ENCODE peak calls at places on chromosomes 3 and 15, in ten cellular contexts. S is RKO; E is activated CD8-positive, alpha-beta T cell treated with anti-CD3 and anti-CD28 coated beads for 36 hours; U is Calu3; R is activated T-helper 1 cell treated with Interleukin-2 at 50 U/mL for 16 hours; C is HepG2; A is T-helper 9 cell; Y is activated CD8-positive, alpha-beta memory T cell treated with anti-CD3 and anti-CD28 coated beads, Interleukin-2, amount 50 U/mL, for 48 hours; N is globus pallidus; L is RCC 7860. D is an unnamed sample.

GRCh38 chr15:88834211-88834812 is 31.1 kb downstream of the ACAN start:
- DNase-seq in L (no peak), N (peak), S (no peak), C (no peak), U (peak), E (peak), A (peak), R (no peak), Y (peak), D (peak)

GRCh38 chr15:46365612-46366011 is 730.8 kb downstream of the SQOR start:
- DNase-seq in R (no peak), C (no peak), Y (no peak), A (no peak), E (no peak), S (no peak), U (no peak), N (no peak), L (no peak), D (no peak)

GRCh38 chr3:156685752-156686151 is 11.4 kb downstream of the TIPARP start:
- DNase-seq in Y (no peak), E (no peak), U (no peak), A (no peak), R (no peak), C (no peak), L (no peak), S (no peak), N (no peak), D (peak)

GRCh38 chr3:48018841-48019240 is 2.6 kb upstream of the MAP4 start:
- DNase-seq in C (peak), N (no peak), S (peak), L (peak), Y (no peak), A (no peak), R (no peak), E (no peak), U (peak), D (peak)

GRCh38 chr15:41832875-41833274 is 5.0 kb downstream of the JMJD7 start:
- DNase-seq in N (no peak), C (no peak), E (no peak), S (no peak), A (no peak), L (peak), Y (no peak), U (peak), R (no peak), D (peak)

GRCh38 chr3:176872771-176873209 is 324.5 kb downstream of the TBL1XR1 start:
- DNase-seq in S (peak), L (no peak), R (no peak), Y (peak), C (peak), N (peak), U (peak), E (peak), A (peak), D (peak)

GRCh38 chr3:88986834-88987233 is 120.6 kb upstream of the EPHA3 start:
- DNase-seq in E (no peak), L (no peak), N (no peak), U (no peak), C (no peak), S (no peak), Y (no peak), R (no peak), A (no peak), D (no peak)

GRCh38 chr15:52227456-52227855 is 36.3 kb upstream of the GNB5 start:
- DNase-seq in A (peak), U (peak), N (peak), C (peak), L (peak), S (peak), Y (peak), R (peak), E (peak), D (peak)

GRCh38 chr3:117626577-117626976 is 917.0 kb downstream of the TUSC7 start:
- DNase-seq in L (no peak), R (no peak), Y (no peak), E (no peak), A (no peak), N (no peak), C (no peak), S (no peak), U (no peak), D (no peak)

GRCh38 chr3:194375473-194375872 is 5.9 kb upstream of the LRRC15 start:
- DNase-seq in U (no peak), A (no peak), S (no peak), Y (no peak), C (no peak), N (no peak), E (no peak), L (no peak), R (no peak), D (no peak)

GRCh38 chr15:89367485-89368451 is 33.1 kb upstream of the POLG start:
- DNase-seq in N (peak), R (no peak), C (no peak), E (no peak), U (no peak), Y (no peak), S (no peak), A (no peak), L (no peak), D (no peak)